ENCODE peak calls at places on chromosomes 13 and 19, in six cellular contexts. L is body of pancreas; X is Panc1; R is stomach; Q is CD8-positive, alpha-beta memory T cell; S is cardiac muscle cell. M is an unnamed sample.

GRCh38 chr13:74969419-74969818 is 512.5 kb downstream of the TBC1D4 start:
- DNase-seq in Q (no peak), S (no peak), L (no peak), R (no peak), X (no peak), M (no peak)

GRCh38 chr19:33634361-33635091 is 12.8 kb downstream of the CHST8 start:
- DNase-seq in R (no peak), S (no peak), X (no peak), Q (no peak), L (no peak), M (no peak)

GRCh38 chr13:98761126-98761978 is 8.9 kb upstream of the SLC15A1 start:
- DNase-seq in Q (no peak), X (no peak), S (peak; percentile 84), R (peak; percentile 34), L (no peak), M (no peak)

GRCh38 chr13:94550030-94550738 is 45.8 kb downstream of the TGDS start:
- DNase-seq in R (peak; percentile 39), S (peak; percentile 59), L (no peak), Q (no peak), X (peak; percentile 5), M (no peak)

GRCh38 chr19:53871448-53871847 is 3.8 kb downstream of the MYADM start:
- DNase-seq in R (no peak), X (no peak), S (no peak), Q (no peak), L (no peak), M (no peak)

GRCh38 chr19:10408511-10409291 is 5.4 kb upstream of the CDC37 start:
- DNase-seq in Q (peak; percentile 35), L (no peak), S (no peak), X (no peak), R (no peak), M (no peak)

GRCh38 chr19:2087621-2088100 is 8.5 kb downstream of the MOB3A start:
- DNase-seq in X (no peak), L (no peak), R (no peak), Q (no peak), S (no peak), M (no peak)

GRCh38 chr13:30618186-30618937 is 642 bp downstream of the USPL1 start:
- DNase-seq in X (no peak), Q (no peak), S (no peak), R (peak; percentile 27), L (no peak), M (no peak)

GRCh38 chr19:18466354-18466753 is 28.4 kb upstream of the ISYNA1 start:
- DNase-seq in X (no peak), L (no peak), R (no peak), S (no peak), Q (no peak), M (no peak)
- H3K4me1 ChIP-seq in X (peaks cover 18% of the 10 kb centered on the region), L (peaks cover 65% of the 10 kb centered on the region), R (peaks cover 95% of the 10 kb centered on the region), S (no peaks in the 10 kb centered on the region), Q (no peaks in the 10 kb centered on the region), M (peaks cover 9% of the 10 kb centered on the region)

DNA sequence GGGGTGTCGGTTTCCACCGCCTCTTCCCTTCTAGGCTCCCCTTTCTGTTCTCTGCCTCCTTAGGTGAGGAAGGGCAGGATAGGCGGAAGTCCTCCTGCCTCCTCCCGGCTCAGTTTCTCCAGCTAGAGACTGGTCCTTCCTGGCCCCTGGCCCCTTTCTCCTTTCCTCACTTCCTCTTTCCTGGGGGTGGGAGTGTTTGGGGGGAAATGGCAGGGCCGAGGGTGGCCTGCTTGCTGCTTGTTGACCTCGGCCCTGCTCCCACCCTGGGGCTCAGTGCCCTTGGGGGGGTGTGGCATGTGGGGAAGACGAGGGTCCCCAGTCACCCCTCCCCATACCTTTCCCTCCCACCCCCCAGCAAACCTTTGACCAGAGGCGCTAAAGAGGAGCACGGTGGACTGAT is 5.0 kb downstream of the U2AF2 start:
- DNase-seq in R (no peak), L (no peak), Q (no peak), S (no peak), X (no peak), M (no peak)
- H3K27ac ChIP-seq in R (no peak overlapping the region), L (no peak overlapping the region), Q (no peak overlapping the region), S (no peak overlapping the region), X (peak overlapping the region; percentile 99), M (no peak overlapping the region)

DNA sequence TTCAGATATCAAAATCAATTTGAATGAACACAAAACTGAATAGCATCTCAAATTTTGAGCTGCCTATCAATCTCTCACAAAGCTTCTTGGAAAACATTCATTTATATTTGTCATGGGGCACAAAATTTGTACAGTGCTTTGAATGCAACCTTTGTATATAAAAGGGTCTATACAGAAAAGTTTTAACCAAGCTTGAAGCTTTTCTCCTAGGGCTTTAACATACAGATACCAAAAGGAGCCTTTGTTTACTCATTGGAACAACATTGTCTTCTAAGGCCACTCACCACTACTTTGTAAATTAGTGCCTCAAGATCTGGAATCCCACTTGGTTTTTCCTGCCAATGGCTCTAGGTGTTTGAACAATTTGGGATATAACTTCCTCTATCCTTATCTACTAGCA is 21.2 kb downstream of the LNX2 start:
- DNase-seq in Q (no peak), S (no peak), R (no peak), X (no peak), L (no peak), M (no peak)
- H3K4me1 ChIP-seq in Q (peaks cover 6% of the 10 kb centered on the region), S (peaks cover 17% of the 10 kb centered on the region), R (peaks cover 49% of the 10 kb centered on the region), X (peaks cover 17% of the 10 kb centered on the region), L (peaks cover 62% of the 10 kb centered on the region), M (peaks cover 26% of the 10 kb centered on the region)

DNA sequence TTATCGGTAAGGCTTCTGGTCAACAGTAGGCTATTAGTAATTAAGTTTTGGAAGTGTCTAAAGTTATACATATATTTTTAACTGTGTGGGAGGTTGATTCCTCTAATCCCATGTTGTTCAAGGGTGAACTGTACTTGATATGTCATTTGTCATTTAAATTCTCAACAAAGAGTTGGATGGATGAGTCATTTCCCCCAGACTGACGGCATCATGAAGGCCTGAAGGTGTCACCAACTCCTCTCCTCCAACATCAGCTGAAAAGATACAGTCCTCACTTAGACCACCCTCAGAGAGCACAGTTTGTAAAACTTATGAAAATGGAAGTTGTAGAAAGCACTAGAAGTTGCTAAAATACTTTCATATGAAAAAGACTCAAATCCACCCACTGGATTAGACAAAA is 48.8 kb downstream of the DCLK1 start:
- DNase-seq in X (no peak), R (no peak), S (no peak), L (no peak), Q (no peak), M (no peak)
- H3K27ac ChIP-seq in X (no peak overlapping the region), R (no peak overlapping the region), S (no peak overlapping the region), L (no peak overlapping the region), Q (no peak overlapping the region), M (no peak overlapping the region)

M was measured in PC-9.